ENCODE peak calls at places on chromosomes 13 and 19, in eight cellular contexts. P, Y, N, K, U, O, Q and W are unnamed samples.
A peak's percentile ranks its signal among the peaks of the same experiment; 100 is the strongest.

GRCh38 chr19:41323430-41324125 is 13.6 kb downstream of the CCDC97 start:
- DNase-seq in P (peak; percentile 98), Y (no peak), N (peak; percentile 100), K (peak; percentile 75), U (no peak), O (no peak), Q (peak; percentile 61), W (peak; percentile 75)

GRCh38 chr19:11171144-11171543 is 15.6 kb upstream of the SPC24 start:
- DNase-seq in P (no peak), Y (no peak), N (no peak), K (no peak), U (no peak), O (no peak), Q (no peak), W (no peak)

GRCh38 chr19:55088543-55089265 is 13.0 kb downstream of the EPS8L1 start:
- DNase-seq in P (peak; percentile 70), Y (peak; percentile 92), N (peak; percentile 76), K (peak; percentile 86), U (no peak), O (peak; percentile 64), Q (no peak), W (peak; percentile 87)

GRCh38 chr19:17348700-17349099 is 11.3 kb downstream of the GTPBP3 start:
- DNase-seq in P (peak; percentile 92), Y (peak; percentile 65), N (peak; percentile 81), K (peak; percentile 86), U (peak; percentile 52), O (no peak), Q (no peak), W (peak; percentile 88)

GRCh38 chr13:100883453-100883852 is 208.9 kb upstream of the TMTC4 start:
- DNase-seq in P (no peak), Y (no peak), N (no peak), K (no peak), U (no peak), O (no peak), Q (no peak), W (no peak)

GRCh38 chr13:95496485-95496884 is 56.0 kb upstream of the CLDN10 start:
- DNase-seq in P (no peak), Y (no peak), N (no peak), K (no peak), U (no peak), O (no peak), Q (no peak), W (no peak)

GRCh38 chr13:21121616-21122015 is 54.7 kb downstream of the SKA3 start:
- DNase-seq in P (no peak), Y (no peak), N (peak; percentile 25), K (no peak), U (no peak), O (no peak), Q (no peak), W (no peak)

GRCh38 chr19:48873476-48874308 is 1.5 kb downstream of the PPP1R15A start:
- DNase-seq in P (no peak), Y (peak; percentile 0), N (peak; percentile 43), K (no peak), U (no peak), O (no peak), Q (no peak), W (no peak)

GRCh38 chr19:50508850-50509190 is 2.2 kb downstream of the JOSD2 start:
- DNase-seq in P (no peak), Y (no peak), N (no peak), K (no peak), U (no peak), O (no peak), Q (no peak), W (no peak)

GRCh38 chr19:42846597-42846996 is 32.9 kb downstream of the PSG1 start:
- DNase-seq in P (no peak), Y (no peak), N (no peak), K (no peak), U (no peak), O (no peak), Q (no peak), W (no peak)

GRCh38 chr13:43232144-43232840 is 208.9 kb downstream of the DNAJC15 start:
- DNase-seq in P (no peak), Y (no peak), N (no peak), K (no peak), U (no peak), O (no peak), Q (no peak), W (no peak)

GRCh38 chr19:55086730-55087541 is 11.3 kb downstream of the EPS8L1 start:
- DNase-seq in P (peak; percentile 97), Y (peak; percentile 99), N (peak; percentile 97), K (peak; percentile 98), U (peak; percentile 83), O (peak; percentile 36), Q (peak; percentile 81), W (peak; percentile 97)

GRCh38 chr19:51501594-51502263 is at the start of gene SIGLEC12:
- DNase-seq in P (no peak), Y (no peak), N (no peak), K (no peak), U (no peak), O (no peak), Q (peak; percentile 22), W (no peak)

GRCh38 chr13:67299072-67299635 is 69.0 kb upstream of the PCDH9 start:
- DNase-seq in P (peak; percentile 37), Y (no peak), N (peak; percentile 67), K (no peak), U (no peak), O (no peak), Q (no peak), W (no peak)

GRCh38 chr19:13044160-13044853 is 49.0 kb downstream of the NFIX start:
- DNase-seq in P (no peak), Y (no peak), N (no peak), K (no peak), U (no peak), O (peak; percentile 44), Q (no peak), W (no peak)

GRCh38 chr19:13047374-13047773 is 52.1 kb downstream of the NFIX start:
- DNase-seq in P (no peak), Y (no peak), N (no peak), K (no peak), U (no peak), O (no peak), Q (no peak), W (no peak)

GRCh38 chr19:13043285-13043684 is 48.0 kb downstream of the NFIX start:
- DNase-seq in P (no peak), Y (no peak), N (no peak), K (no peak), U (no peak), O (no peak), Q (peak; percentile 85), W (no peak)

GRCh38 chr19:13042443-13043130 is 47.3 kb downstream of the NFIX start:
- DNase-seq in P (no peak), Y (no peak), N (no peak), K (no peak), U (no peak), O (no peak), Q (no peak), W (no peak)

GRCh38 chr19:13045812-13046211 is 50.5 kb downstream of the NFIX start:
- DNase-seq in P (no peak), Y (no peak), N (no peak), K (no peak), U (no peak), O (no peak), Q (peak; percentile 50), W (no peak)
- H3K4me1 ChIP-seq in P (no peaks in the 10 kb centered on the region), Y (peaks cover 3% of the 10 kb centered on the region), N (peaks cover 20% of the 10 kb centered on the region), K (no peaks in the 10 kb centered on the region), U (peaks cover 30% of the 10 kb centered on the region), O (peaks cover 32% of the 10 kb centered on the region), Q (peaks cover 100% of the 10 kb centered on the region), W (peaks cover 8% of the 10 kb centered on the region)

DNA sequence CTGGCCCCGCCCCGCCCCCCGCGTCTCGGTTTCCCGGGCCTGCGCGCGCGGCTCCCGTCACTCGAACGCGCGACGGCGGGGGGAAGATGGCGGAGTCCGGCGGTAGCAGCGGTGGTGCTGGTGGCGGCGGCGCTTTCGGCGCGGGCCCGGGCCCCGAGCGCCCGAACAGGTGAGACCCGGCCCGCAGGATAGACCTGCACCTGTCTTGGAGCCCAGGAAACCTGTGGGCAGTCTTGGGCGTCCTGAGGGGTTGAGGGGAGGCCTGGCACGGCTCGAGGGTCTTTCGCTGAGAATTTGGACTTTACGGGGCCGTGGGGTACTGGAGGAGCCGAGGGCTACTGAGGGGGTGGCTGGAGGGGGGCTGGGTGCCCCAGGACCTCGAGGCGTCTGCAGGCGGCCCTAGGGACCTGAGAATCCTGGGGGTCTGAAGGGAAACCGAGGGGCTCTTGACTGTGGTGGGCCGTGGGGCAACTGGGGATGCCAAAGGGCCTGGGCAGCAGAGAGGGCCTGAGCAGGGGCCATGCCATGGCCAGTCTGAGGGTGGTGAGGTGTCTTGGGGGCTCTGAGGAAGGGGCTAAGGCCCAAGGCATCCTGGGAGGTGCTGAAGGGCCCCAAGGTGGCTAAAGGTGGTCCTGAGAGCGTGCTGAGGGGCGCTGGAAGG is at the start of gene KLHL26:
- DNase-seq in P (no peak), Y (no peak), N (no peak), K (no peak), U (no peak), O (no peak), Q (no peak), W (no peak)
- H3K27ac ChIP-seq in P (no peak within 1 kb of the TSS), Y (no peak within 1 kb of the TSS), N (no peak within 1 kb of the TSS), K (no peak within 1 kb of the TSS), U (peak within 1 kb of the TSS; percentile 84), O (peak within 1 kb of the TSS; percentile 83), Q (peak within 1 kb of the TSS; percentile 85), W (peak within 1 kb of the TSS; percentile 94)

GRCh38 chr19:35723671-35724070 is 5.9 kb downstream of the KMT2B start:
- DNase-seq in P (no peak), Y (no peak), N (no peak), K (no peak), U (no peak), O (no peak), Q (no peak), W (no peak)
- H3K4me1 ChIP-seq in P (peaks cover 6% of the 10 kb centered on the region), Y (peaks cover 5% of the 10 kb centered on the region), N (peaks cover 11% of the 10 kb centered on the region), K (no peaks in the 10 kb centered on the region), U (peaks cover 10% of the 10 kb centered on the region), O (peaks cover 14% of the 10 kb centered on the region), Q (peaks cover 11% of the 10 kb centered on the region), W (peaks cover 2% of the 10 kb centered on the region)

GRCh38 chr13:27308941-27309340 is 38.3 kb downstream of the RASL11A start:
- DNase-seq in P (no peak), Y (no peak), N (no peak), K (no peak), U (no peak), O (no peak), Q (no peak), W (no peak)
- H3K27ac ChIP-seq in P (no peak overlapping the region), Y (no peak overlapping the region), N (no peak overlapping the region), K (no peak overlapping the region), U (no peak overlapping the region), O (no peak overlapping the region), Q (no peak overlapping the region), W (no peak overlapping the region)

DNA sequence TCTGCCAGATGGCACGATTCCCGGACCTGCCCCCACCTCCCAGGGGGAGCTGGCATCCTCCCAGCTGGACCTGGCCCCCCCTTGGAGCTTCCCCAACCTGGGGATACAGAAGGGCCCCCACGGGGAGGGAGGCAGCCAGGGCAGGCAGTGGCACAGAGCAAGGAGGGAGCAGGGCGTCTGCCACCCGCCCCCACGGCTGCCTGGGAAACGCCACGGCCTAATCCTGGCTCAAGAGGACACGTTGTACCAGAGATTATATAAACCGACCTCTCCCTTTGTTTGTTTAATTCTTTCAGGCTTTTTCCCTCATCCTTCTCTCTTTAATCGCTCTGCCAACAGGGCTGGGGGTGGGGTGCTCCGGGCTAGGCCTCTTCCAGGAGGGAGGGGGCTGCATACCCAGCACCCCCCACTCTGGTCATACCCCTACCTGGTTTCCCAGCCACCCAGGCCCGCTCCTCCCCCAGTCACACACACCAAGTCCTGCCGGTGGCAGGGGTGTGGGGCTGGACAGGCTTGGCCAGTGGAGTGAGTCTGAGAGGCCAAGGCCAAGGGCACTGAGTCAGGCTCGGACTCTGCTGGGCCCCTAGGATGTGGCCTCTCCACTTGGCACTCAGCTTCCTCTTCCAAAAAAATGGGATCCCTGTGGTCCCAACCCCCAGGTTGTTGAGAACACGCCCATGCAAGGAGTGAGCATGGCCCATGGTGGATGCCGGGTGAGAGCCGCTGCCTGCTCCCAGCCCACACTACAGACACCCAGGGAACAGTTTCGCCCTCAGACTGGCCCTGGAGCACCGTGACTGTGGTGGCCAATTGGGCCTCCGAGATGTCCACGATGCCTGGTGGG is 29.5 kb upstream of the NFIC start:
- DNase-seq in P (peak; percentile 33), Y (no peak), N (peak; percentile 85), K (no peak), U (peak; percentile 97), O (no peak), Q (peak; percentile 94), W (no peak)
- H3K4me1 ChIP-seq in P (no peaks in the 10 kb centered on the region), Y (no peaks in the 10 kb centered on the region), N (peaks cover 28% of the 10 kb centered on the region), K (no peaks in the 10 kb centered on the region), U (peaks cover 32% of the 10 kb centered on the region), O (peaks cover 9% of the 10 kb centered on the region), Q (peaks cover 38% of the 10 kb centered on the region), W (peaks cover 8% of the 10 kb centered on the region)